ENCODE peak calls at places on chromosome 20, in eight cellular contexts. G, S, C, D, Z, B, W and O are unnamed samples. For H3K27me3, the result is how much of the 10 kb centered on the place peaks cover.

GRCh38 chr20:51129201-51129671 is 106.3 kb upstream of the KCNG1 start:
- DNase-seq in D (no peak), B (peak), S (no peak), W (no peak), G (no peak), Z (no peak), C (no peak), O (no peak)

GRCh38 chr20:25009218-25010145 is 16.9 kb upstream of the APMAP start:
- DNase-seq in Z (no peak), C (no peak), W (no peak), S (peak), B (no peak), G (peak), D (no peak), O (peak)

GRCh38 chr20:36112112-36112511 is 42.4 kb upstream of the EPB41L1 start:
- DNase-seq in Z (no peak), B (no peak), D (no peak), S (no peak), G (peak), C (no peak), W (no peak), O (no peak)

GRCh38 chr20:20227013-20227571 is 140.8 kb upstream of the INSM1 start:
- DNase-seq in B (no peak), D (no peak), C (no peak), S (no peak), G (no peak), Z (no peak), W (no peak), O (no peak)

GRCh38 chr20:370151-370600 is 10.4 kb upstream of the TRIB3 start:
- DNase-seq in S (no peak), W (no peak), Z (no peak), G (no peak), D (no peak), C (peak), B (peak), O (no peak)

GRCh38 chr20:44720994-44721784 is 6.0 kb downstream of the CCN5 start:
- DNase-seq in Z (peak), W (peak), C (peak), B (peak), G (no peak), S (peak), D (no peak), O (no peak)

GRCh38 chr20:1173698-1174097 is 11.1 kb downstream of the TMEM74B start:
- DNase-seq in B (no peak), D (no peak), Z (no peak), S (no peak), W (no peak), C (no peak), G (no peak), O (no peak)

GRCh38 chr20:20946122-20946759 is 159.9 kb downstream of the LINC00237 start:
- DNase-seq in G (no peak), C (no peak), W (no peak), D (no peak), B (no peak), S (no peak), Z (no peak), O (no peak)

GRCh38 chr20:35093245-35093884 is 758 bp upstream of the TRPC4AP start:
- DNase-seq in B (peak), D (no peak), G (no peak), W (no peak), Z (no peak), S (no peak), C (peak), O (no peak)

GRCh38 chr20:14543040-14543439 is 205.6 kb upstream of the FLRT3 start:
- DNase-seq in Z (no peak), B (peak), W (no peak), C (no peak), D (no peak), S (no peak), G (no peak), O (no peak)

GRCh38 chr20:17835240-17835940 is 133.2 kb downstream of the SNX5 start:
- DNase-seq in Z (no peak), D (no peak), S (peak), W (peak), B (peak), C (peak), G (no peak), O (no peak)
- H3K4me3 ChIP-seq in Z (no peak), D (no peak), S (no peak), W (no peak), B (no peak), C (no peak), G (no peak), O (no peak)

GRCh38 chr20:17593902-17594301 is 24.0 kb downstream of the DSTN start:
- DNase-seq in W (no peak), Z (no peak), D (no peak), S (no peak), B (no peak), C (no peak), G (no peak), O (no peak)
- H3K27ac ChIP-seq in W (peak), Z (peak), D (peak), S (peak), B (no peak), C (peak), G (peak), O (no peak)

GRCh38 chr20:58584051-58584824 is 66.8 kb upstream of the STX16 start:
- DNase-seq in G (no peak), D (no peak), S (no peak), B (no peak), W (no peak), Z (no peak), C (no peak), O (peak)

GRCh38 chr20:58586565-58587093 is 64.5 kb upstream of the STX16 start:
- DNase-seq in W (no peak), D (no peak), S (peak), G (no peak), Z (no peak), B (no peak), C (no peak), O (no peak)

GRCh38 chr20:58587467-58587866 is 63.6 kb upstream of the STX16 start:
- DNase-seq in C (no peak), S (peak), B (no peak), Z (no peak), D (no peak), G (no peak), W (no peak), O (no peak)

GRCh38 chr20:58584881-58585752 is 66.0 kb upstream of the STX16 start:
- DNase-seq in Z (no peak), G (no peak), B (peak), C (peak), D (no peak), W (no peak), S (no peak), O (peak)

DNA sequence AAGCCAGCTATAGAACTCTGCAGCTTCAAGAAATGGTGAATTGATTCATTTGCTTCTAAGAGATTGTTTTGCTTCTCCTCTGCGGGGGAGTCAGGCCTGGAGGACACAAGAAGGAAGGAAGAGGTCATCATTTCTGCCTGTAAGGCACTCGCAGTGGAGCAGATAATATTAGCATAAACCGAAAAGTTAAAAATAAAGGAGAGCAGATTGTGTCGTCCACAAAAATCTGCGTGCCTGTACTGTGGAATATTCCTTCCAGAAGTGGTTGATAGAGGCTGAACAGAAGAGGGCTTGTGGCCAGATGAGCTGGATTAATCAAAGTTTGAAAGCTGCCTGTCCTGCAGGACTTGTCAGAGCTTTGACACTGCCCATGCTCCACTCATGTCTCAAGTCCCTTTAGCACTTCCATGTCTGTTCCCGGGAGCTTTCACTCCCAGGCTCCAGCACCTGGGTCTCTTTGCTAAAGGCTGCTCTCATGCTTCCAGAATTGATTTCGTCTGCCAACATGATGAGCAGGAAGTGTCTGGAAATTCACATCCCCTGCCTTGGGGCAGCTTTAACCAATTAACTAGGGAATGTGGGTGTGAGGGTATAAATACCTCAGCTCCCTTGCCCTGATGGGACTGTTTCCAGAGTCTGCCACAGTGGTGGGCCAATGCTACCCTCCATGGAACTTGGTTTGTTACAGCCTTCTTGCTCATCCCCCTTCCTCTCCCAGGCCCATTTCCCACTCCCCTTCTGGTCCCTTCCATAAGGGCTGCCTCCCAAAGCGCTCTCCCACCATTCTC is 65.1 kb upstream of the STX16 start:
- DNase-seq in C (no peak), S (no peak), G (no peak), B (peak), Z (no peak), D (no peak), W (no peak), O (no peak)
- H3K27me3 ChIP-seq in C (under half), S (under half), G (under half), B (under half), Z (under half), D (under half), W (under half), O (under half)

GRCh38 chr20:53582574-53583351 is 10.9 kb downstream of the ZNF217 start:
- DNase-seq in C (peak), W (no peak), B (peak), D (no peak), Z (no peak), G (peak), S (peak), O (peak)

GRCh38 chr20:53581444-53582311 is 12.0 kb downstream of the ZNF217 start:
- DNase-seq in G (no peak), C (no peak), S (peak), B (no peak), W (no peak), Z (no peak), D (no peak), O (no peak)

GRCh38 chr20:53586640-53587039 is 7.0 kb downstream of the ZNF217 start:
- DNase-seq in D (no peak), C (no peak), Z (no peak), B (no peak), G (no peak), S (no peak), W (no peak), O (no peak)
- H3K4me3 ChIP-seq in D (no peak), C (no peak), Z (no peak), B (no peak), G (no peak), S (no peak), W (no peak), O (peak)